ENCODE peak calls at places on chromosomes 13 and 19, in four cellular contexts. N, I, P and V are unnamed samples.
A peak's percentile ranks its signal among the peaks of the same experiment; 100 is the strongest.

GRCh38 chr13:95710313-95710712 is 33.4 kb downstream of the DNAJC3 start:
- DNase-seq in N (no peak), P (no peak), I (no peak), V (no peak)

GRCh38 chr13:59409211-59409610 is 754.5 kb downstream of the DIAPH3 start:
- DNase-seq in P (no peak), N (no peak), I (no peak), V (no peak)

GRCh38 chr19:47319923-47320871 is 10.5 kb downstream of the C5AR1 start:
- DNase-seq in P (no peak), N (no peak), I (no peak), V (no peak)

GRCh38 chr19:37361994-37362393 is 8.9 kb upstream of the ZNF527 start:
- DNase-seq in I (no peak), N (no peak), P (no peak), V (no peak)

GRCh38 chr19:58387338-58388174 is 487 bp downstream of the RPS5 start:
- DNase-seq in P (no peak), I (no peak), N (no peak), V (no peak)

GRCh38 chr19:45789035-45789786 is 3.4 kb downstream of the DMWD start:
- DNase-seq in I (no peak), N (no peak), P (no peak), V (no peak)

GRCh38 chr19:10549733-10550132 is 6.0 kb downstream of the ATG4D start:
- DNase-seq in P (no peak), N (no peak), I (no peak), V (no peak)

GRCh38 chr13:45219938-45220375 is 19.1 kb upstream of the KCTD4 start:
- DNase-seq in I (no peak), P (no peak), N (no peak), V (no peak)

GRCh38 chr13:97185291-97185690 is 36.8 kb upstream of the MBNL2 start:
- DNase-seq in P (no peak), I (no peak), N (no peak), V (no peak)

GRCh38 chr19:35105411-35106290 is 10.0 kb upstream of the FXYD3 start:
- DNase-seq in P (no peak), I (no peak), N (no peak), V (no peak)

GRCh38 chr13:99009987-99010551 is 32.2 kb upstream of the DOCK9 start:
- DNase-seq in N (no peak), I (no peak), P (no peak), V (no peak)

GRCh38 chr19:16226878-16227836 is 29.4 kb downstream of the AP1M1 start:
- DNase-seq in P (no peak), I (no peak), N (no peak), V (no peak)

GRCh38 chr13:83372786-83373185 is 509.5 kb downstream of the SLITRK1 start:
- DNase-seq in N (no peak), I (no peak), P (no peak), V (no peak)

GRCh38 chr19:31501427-31502195 is 152.4 kb upstream of the TSHZ3 start:
- DNase-seq in N (no peak), I (no peak), P (no peak), V (no peak)

GRCh38 chr13:51861728-51862300 is at the start of gene CCDC70:
- DNase-seq in P (no peak), I (no peak), N (no peak), V (no peak)

GRCh38 chr13:98525852-98526512 is 50.9 kb downstream of the STK24 start:
- DNase-seq in I (no peak), P (no peak), N (no peak), V (no peak)

GRCh38 chr13:106471957-106472543 is 63.4 kb downstream of the EFNB2 start:
- DNase-seq in P (no peak), I (peak; percentile 1), N (peak; percentile 70), V (peak; percentile 47)

GRCh38 chr13:83085186-83085900 is 796.9 kb downstream of the SLITRK1 start:
- DNase-seq in I (no peak), N (no peak), P (no peak), V (no peak)

GRCh38 chr19:43555185-43555770 is 20.0 kb downstream of the XRCC1 start:
- DNase-seq in P (no peak), N (peak; percentile 61), I (peak; percentile 62), V (peak; percentile 70)

GRCh38 chr13:30186644-30187431 is 120.5 kb downstream of the KATNAL1 start:
- DNase-seq in P (no peak), N (no peak), I (no peak), V (no peak)

GRCh38 chr13:50891206-50891605 is 18.4 kb upstream of the RNASEH2B start:
- DNase-seq in N (no peak), I (no peak), P (no peak), V (no peak)

GRCh38 chr19:33132425-33132824 is 511 bp downstream of the WDR88 start:
- DNase-seq in I (no peak), N (no peak), P (no peak), V (no peak)

GRCh38 chr19:33394723-33395560 is 21.4 kb downstream of the CEBPG start:
- DNase-seq in N (no peak), P (no peak), I (no peak), V (no peak)

GRCh38 chr13:99031725-99032298 is 53.9 kb upstream of the DOCK9 start:
- DNase-seq in N (no peak), P (no peak), I (no peak), V (no peak)

GRCh38 chr19:7507884-7508283 is 8.0 kb upstream of the ZNF358 start:
- DNase-seq in N (peak; percentile 60), P (no peak), I (peak; percentile 26), V (peak; percentile 63)

GRCh38 chr19:33621811-33622504 is at the start of gene CHST8:
- DNase-seq in I (no peak), P (no peak), N (no peak), V (peak; percentile 28)

GRCh38 chr13:39930544-39931444 is 275.3 kb downstream of the COG6 start:
- DNase-seq in N (no peak), I (no peak), P (no peak), V (no peak)

GRCh38 chr19:58196911-58197616 is 14.2 kb downstream of the ZNF274 start:
- DNase-seq in I (peak; percentile 10), P (no peak), N (no peak), V (no peak)

GRCh38 chr19:2540646-2541454 is 64.9 kb downstream of the GADD45B start:
- DNase-seq in I (peak; percentile 95), P (no peak), N (peak; percentile 96), V (peak; percentile 97)

GRCh38 chr13:110322126-110322827 is 15.2 kb downstream of the COL4A2 start:
- DNase-seq in P (no peak), I (no peak), N (no peak), V (no peak)
- H3K4me1 ChIP-seq in P (no peaks in the 10 kb centered on the region), I (no peaks in the 10 kb centered on the region), N (peaks cover 8% of the 10 kb centered on the region), V (peaks cover 2% of the 10 kb centered on the region)

GRCh38 chr19:55067869-55068268 is 4.9 kb upstream of the RDH13 start:
- DNase-seq in N (no peak), P (no peak), I (no peak), V (no peak)

GRCh38 chr19:55068803-55069136 is 5.8 kb upstream of the RDH13 start:
- DNase-seq in N (no peak), I (no peak), P (no peak), V (no peak)

GRCh38 chr19:55063492-55063843 is 520 bp upstream of the RDH13 start:
- DNase-seq in I (no peak), N (no peak), P (no peak), V (no peak)

GRCh38 chr19:55069137-55069858 is 6.3 kb upstream of the RDH13 start:
- DNase-seq in P (no peak), I (no peak), N (no peak), V (no peak)

DNA sequence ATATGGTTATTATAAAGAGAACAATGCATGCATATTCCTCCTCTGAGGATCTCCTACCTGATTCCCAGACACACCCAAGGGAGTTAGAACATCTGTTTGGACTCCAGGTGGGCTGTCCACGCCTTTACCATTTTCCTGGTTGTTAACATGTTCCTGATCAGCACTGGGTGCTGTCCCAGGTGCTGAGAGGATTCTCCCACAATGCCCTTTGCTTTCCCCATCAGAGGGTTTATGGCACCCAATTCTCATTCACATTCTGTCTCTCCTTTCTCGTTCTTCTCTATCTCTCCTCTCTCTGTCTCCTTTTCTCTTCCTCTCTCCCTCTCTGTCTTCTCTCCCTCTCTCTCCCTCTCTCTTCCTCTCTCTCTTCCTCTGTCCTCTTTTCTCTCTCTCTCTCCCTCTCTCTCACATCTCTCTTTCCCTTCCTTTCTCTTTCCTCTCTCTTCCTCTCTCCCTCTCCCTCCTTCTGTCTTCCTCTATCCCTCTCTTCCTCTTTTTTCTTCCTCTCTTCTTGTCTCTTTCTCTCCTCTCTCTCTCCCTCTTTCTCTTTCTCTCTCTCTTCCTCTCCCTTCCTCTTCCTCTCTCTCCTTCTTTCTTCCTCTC is 3.3 kb upstream of the RDH13 start:
- DNase-seq in I (no peak), N (no peak), P (no peak), V (no peak)
- TF ChIP-seq ZNF274 in I (no peak), N (no peak), P (no peak), V (no peak)

GRCh38 chr19:39167461-39168257 is 29.1 kb upstream of the NCCRP1 start:
- DNase-seq in I (no peak), P (no peak), N (no peak), V (no peak)
- TF ChIP-seq SUZ12 in I (no peak), P (no peak), N (no peak), V (no peak)

GRCh38 chr19:18475004-18475453 is 37.1 kb upstream of the ISYNA1 start:
- DNase-seq in I (no peak), N (no peak), P (no peak), V (no peak)
- H3K4me1 ChIP-seq in I (peaks cover 82% of the 10 kb centered on the region), N (no peaks in the 10 kb centered on the region), P (peaks cover 30% of the 10 kb centered on the region), V (peaks cover 17% of the 10 kb centered on the region)

GRCh38 chr13:92826197-92826596 is 400.4 kb upstream of the GPC6 start:
- DNase-seq in P (no peak), N (no peak), I (no peak), V (no peak)

GRCh38 chr13:92823059-92823458 is 403.5 kb upstream of the GPC6 start:
- DNase-seq in I (no peak), N (no peak), P (no peak), V (no peak)

GRCh38 chr13:92821324-92821723 is 405.3 kb upstream of the GPC6 start:
- DNase-seq in I (no peak), N (no peak), P (no peak), V (no peak)
- TF ChIP-seq ZNF274 in I (no peak), N (no peak), P (no peak), V (no peak)

DNA sequence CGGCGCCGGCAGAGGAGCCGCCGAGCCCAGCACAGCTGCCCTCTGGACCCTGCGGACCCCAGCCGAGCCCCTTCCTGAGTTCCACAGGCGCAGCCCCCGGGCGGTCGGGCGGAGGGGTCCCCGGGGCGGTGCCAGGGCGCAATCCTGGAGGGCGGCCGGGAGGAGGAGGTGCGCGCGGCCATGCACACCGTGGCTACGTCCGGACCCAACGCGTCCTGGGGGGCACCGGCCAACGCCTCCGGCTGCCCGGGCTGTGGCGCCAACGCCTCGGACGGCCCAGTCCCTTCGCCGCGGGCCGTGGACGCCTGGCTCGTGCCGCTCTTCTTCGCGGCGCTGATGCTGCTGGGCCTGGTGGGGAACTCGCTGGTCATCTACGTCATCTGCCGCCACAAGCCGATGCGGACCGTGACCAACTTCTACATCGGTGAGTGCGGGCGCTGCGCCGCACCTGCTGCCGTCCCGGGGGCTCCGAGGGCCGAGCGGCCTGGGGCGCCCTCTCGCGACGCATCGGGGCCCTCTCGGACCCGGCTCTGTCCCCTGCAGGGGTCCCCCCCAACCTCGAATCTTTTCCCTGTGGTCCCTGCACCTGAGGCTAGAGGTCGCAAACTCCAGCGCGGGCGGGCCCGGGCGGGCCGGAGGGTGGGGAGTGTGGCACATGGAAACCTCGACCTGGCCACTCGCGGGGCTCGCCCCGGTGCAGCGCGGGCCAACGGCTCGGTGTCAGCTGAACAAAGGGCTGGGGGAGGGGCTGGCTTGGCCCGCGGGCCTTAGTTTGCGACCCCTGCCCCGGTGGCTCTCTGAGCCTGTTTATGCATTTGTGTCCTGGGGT is at the start of gene KISS1R:
- DNase-seq in I (peak; percentile 71), N (no peak), P (no peak), V (peak; percentile 65)
- TF ChIP-seq SUZ12 in I (no peak), N (peak; percentile 45), P (no peak), V (peak; percentile 77)